ENCODE peak calls at places on chromosomes 6 and 20, in nine cellular contexts. G, O, J, N, F, H, U, A and M are unnamed samples.

GRCh38 chr6:46781478-46782378 is 11.5 kb upstream of the MEP1A start:
- DNase-seq in N (peak; percentile 59), F (peak; percentile 1), U (no peak), A (peak; percentile 76), G (no peak), J (no peak), H (peak; percentile 44), O (peak; percentile 50), M (peak; percentile 57)

GRCh38 chr6:69880570-69880969 is 14.2 kb downstream of the COL19A1 start:
- DNase-seq in A (peak; percentile 1), F (no peak), J (no peak), N (no peak), H (no peak), G (no peak), O (no peak), U (peak; percentile 45), M (no peak)

GRCh38 chr20:63326314-63327228 is 33.6 kb downstream of the COL20A1 start:
- DNase-seq in A (peak; percentile 24), U (no peak), N (no peak), J (peak; percentile 8), G (no peak), H (no peak), O (no peak), F (no peak), M (no peak)

GRCh38 chr6:71028236-71028876 is 71.5 kb upstream of the B3GAT2 start:
- DNase-seq in A (no peak), U (no peak), F (no peak), G (no peak), J (no peak), H (no peak), O (no peak), N (no peak), M (no peak)

GRCh38 chr6:144993870-144994269 is 708.7 kb downstream of the UTRN start:
- DNase-seq in H (no peak), O (peak; percentile 40), U (no peak), G (no peak), A (peak; percentile 28), J (no peak), F (no peak), N (no peak), M (no peak)

GRCh38 chr20:38961530-38962043 is 557 bp upstream of the DHX35 start:
- DNase-seq in O (no peak), U (no peak), A (peak; percentile 21), G (no peak), H (no peak), F (no peak), J (no peak), N (no peak), M (no peak)

GRCh38 chr6:90135672-90136071 is 161.0 kb downstream of the BACH2 start:
- DNase-seq in A (peak; percentile 7), G (no peak), U (no peak), F (peak; percentile 77), O (peak; percentile 81), N (no peak), H (no peak), J (peak; percentile 40), M (peak; percentile 57)

GRCh38 chr6:125248136-125248535 is 53.6 kb downstream of the HDDC2 start:
- DNase-seq in A (no peak), G (no peak), O (no peak), F (no peak), H (no peak), N (no peak), U (no peak), J (no peak), M (no peak)

GRCh38 chr6:135299256-135299655 is 118.1 kb downstream of the MYB start:
- DNase-seq in U (no peak), G (no peak), H (no peak), O (peak; percentile 79), F (peak; percentile 31), N (no peak), A (no peak), J (no peak), M (no peak)